ENCODE peak calls at places on chromosome 1, in four cellular contexts. A is GM23248; P is A172; K is CD8-positive, alpha-beta T cell. N is an unnamed sample.

GRCh38 chr1:79364896-79365295 is 358.4 kb upstream of the ADGRL4 start:
- DNase-seq in K (no peak), P (no peak), A (peak), N (no peak)

GRCh38 chr1:10794724-10795304 is 1.6 kb downstream of the CASZ1 start:
- DNase-seq in P (no peak), A (peak), K (no peak), N (peak)

GRCh38 chr1:208211901-208212843 is 32.0 kb downstream of the PLXNA2 start:
- DNase-seq in K (no peak), A (peak), P (no peak), N (no peak)

GRCh38 chr1:159817276-159818041 is 9.2 kb upstream of the SLAMF8 start:
- DNase-seq in P (no peak), K (no peak), A (peak), N (no peak)

GRCh38 chr1:111729271-111729921 is 9.8 kb downstream of the INKA2 start:
- DNase-seq in A (no peak), K (no peak), P (no peak), N (no peak)

GRCh38 chr1:237146247-237146646 is 104.3 kb downstream of the RYR2 start:
- DNase-seq in A (no peak), K (no peak), P (no peak), N (no peak)

GRCh38 chr1:154767315-154768240 is 102.5 kb downstream of the KCNN3 start:
- DNase-seq in A (peak), K (no peak), P (peak), N (no peak)

GRCh38 chr1:16191916-16192545 is 20.4 kb downstream of the ARHGEF19 start:
- DNase-seq in K (no peak), P (no peak), A (no peak), N (no peak)

GRCh38 chr1:226602186-226603029 is 53.8 kb downstream of the STUM start:
- DNase-seq in P (no peak), K (no peak), A (peak), N (no peak)

N was measured in OCI-M1.